ENCODE peak calls at places on chromosomes 1 and 21, in nine cellular contexts. J is HT1080; Z is amniotic epithelial cell; X is pancreas; W is hepatic stellate cell; G is neural progenitor cell; M is iris pigment epithelial cell; B is cardiac fibroblast; I is CD8-positive, alpha-beta T cell. N is an unnamed sample.

GRCh38 chr21:38813143-38813542 is 7.4 kb downstream of the ETS2 start:
- DNase-seq in J (no peak), Z (no peak), X (no peak), W (no peak), G (no peak), M (no peak), B (no peak), I (no peak), N (no peak)

GRCh38 chr1:12477936-12478611 is 139.9 kb downstream of the DHRS3 start:
- DNase-seq in J (peak), Z (peak), X (peak), W (peak), G (peak), M (peak), B (peak), I (peak), N (peak)

GRCh38 chr1:231724876-231725647 is 98.5 kb downstream of the DISC1 start:
- DNase-seq in J (peak), Z (peak), X (no peak), W (peak), G (peak), M (peak), B (peak), I (no peak), N (peak)

GRCh38 chr21:34936874-34937563 is 112.1 kb downstream of the RUNX1 start:
- DNase-seq in J (peak), Z (no peak), X (no peak), W (no peak), G (no peak), M (no peak), B (peak), I (no peak), N (no peak)

GRCh38 chr1:10530756-10531155 is 56.0 kb downstream of the PEX14 start:
- DNase-seq in J (peak), Z (peak), X (no peak), W (no peak), G (no peak), M (peak), B (peak), I (no peak), N (peak)

GRCh38 chr1:204384636-204385354 is 25.1 kb upstream of the PLEKHA6 start:
- DNase-seq in J (peak), Z (peak), X (peak), W (peak), G (no peak), M (no peak), B (peak), I (no peak), N (peak)

GRCh38 chr1:177442580-177442979 is 271.8 kb downstream of the BRINP2 start:
- DNase-seq in J (no peak), Z (no peak), X (no peak), W (no peak), G (no peak), M (no peak), B (no peak), I (no peak), N (no peak)

GRCh38 chr1:84164567-84165021 is 20.5 kb downstream of the PRKACB start:
- DNase-seq in J (no peak), Z (no peak), X (no peak), W (no peak), G (no peak), M (no peak), B (peak), I (no peak), N (peak)

GRCh38 chr1:214316597-214316996 is 35.6 kb downstream of the SMYD2 start:
- DNase-seq in J (no peak), Z (no peak), X (no peak), W (no peak), G (peak), M (peak), B (peak), I (no peak), N (peak)

GRCh38 chr1:178465011-178465410 is 31.8 kb downstream of the CLEC20A start:
- DNase-seq in J (peak), Z (peak), X (no peak), W (no peak), G (no peak), M (peak), B (peak), I (no peak), N (peak)

GRCh38 chr1:25875154-25875855 is at the start of gene PAQR7:
- DNase-seq in J (peak), Z (peak), X (peak), W (peak), G (peak), M (peak), B (peak), I (peak), N (peak)

GRCh38 chr1:39625462-39626273 is 13.8 kb downstream of the HEYL start:
- DNase-seq in J (no peak), Z (peak), X (peak), W (peak), G (no peak), M (peak), B (peak), I (no peak), N (peak)

GRCh38 chr1:182120411-182121258 is 59.1 kb upstream of the ZNF648 start:
- DNase-seq in J (peak), Z (no peak), X (peak), W (no peak), G (no peak), M (peak), B (peak), I (no peak), N (no peak)

GRCh38 chr1:67604778-67605177 is 80.2 kb upstream of the GADD45A start:
- DNase-seq in J (no peak), Z (no peak), X (no peak), W (no peak), G (peak), M (no peak), B (no peak), I (no peak), N (no peak)

GRCh38 chr21:39175154-39175553 is 8.1 kb downstream of the PSMG1 start:
- DNase-seq in J (no peak), Z (peak), X (no peak), W (no peak), G (no peak), M (no peak), B (peak), I (no peak), N (peak)

GRCh38 chr1:20400341-20401177 is 85.5 kb downstream of the CAMK2N1 start:
- DNase-seq in J (no peak), Z (no peak), X (no peak), W (no peak), G (peak), M (no peak), B (no peak), I (no peak), N (no peak)

GRCh38 chr1:216830836-216831235 is 107.6 kb upstream of the ESRRG start:
- DNase-seq in J (no peak), Z (no peak), X (no peak), W (no peak), G (no peak), M (no peak), B (no peak), I (no peak), N (no peak)

GRCh38 chr1:235821361-235821981 is 45.2 kb downstream of the LYST start:
- DNase-seq in J (no peak), Z (peak), X (no peak), W (peak), G (no peak), M (peak), B (peak), I (no peak), N (peak)

GRCh38 chr1:180229483-180230415 is at the start of gene LHX4:
- DNase-seq in J (peak), Z (peak), X (peak), W (peak), G (peak), M (no peak), B (no peak), I (no peak), N (peak)

GRCh38 chr1:239555350-239555749 is 169.0 kb downstream of the CHRM3 start:
- DNase-seq in J (no peak), Z (no peak), X (no peak), W (no peak), G (peak), M (no peak), B (no peak), I (no peak), N (no peak)

GRCh38 chr1:245475116-245475515 is 320.3 kb downstream of the KIF26B start:
- DNase-seq in J (peak), Z (peak), X (no peak), W (peak), G (no peak), M (peak), B (peak), I (no peak), N (no peak)

GRCh38 chr1:55089683-55090082 is 50.3 kb downstream of the PCSK9 start:
- DNase-seq in J (no peak), Z (peak), X (no peak), W (no peak), G (no peak), M (peak), B (no peak), I (no peak), N (no peak)

GRCh38 chr1:58855351-58856165 is 71.7 kb upstream of the JUN start:
- DNase-seq in J (peak), Z (peak), X (no peak), W (no peak), G (no peak), M (no peak), B (peak), I (no peak), N (no peak)

GRCh38 chr1:12150456-12151200 is 16.2 kb upstream of the TNFRSF1B start:
- DNase-seq in J (no peak), Z (peak), X (no peak), W (no peak), G (no peak), M (peak), B (no peak), I (peak), N (no peak)

GRCh38 chr1:90402893-90403849 is 313.9 kb downstream of the BARHL2 start:
- DNase-seq in J (peak), Z (peak), X (no peak), W (no peak), G (peak), M (peak), B (peak), I (no peak), N (peak)

GRCh38 chr21:46253610-46254124 is 25.1 kb upstream of the LSS start:
- DNase-seq in J (no peak), Z (peak), X (no peak), W (no peak), G (no peak), M (peak), B (peak), I (no peak), N (no peak)

GRCh38 chr1:177567393-177567792 is 396.6 kb downstream of the BRINP2 start:
- DNase-seq in J (peak), Z (no peak), X (no peak), W (peak), G (peak), M (peak), B (peak), I (no peak), N (peak)

GRCh38 chr1:100762461-100762860 is 42.9 kb downstream of the VCAM1 start:
- DNase-seq in J (no peak), Z (no peak), X (no peak), W (no peak), G (no peak), M (no peak), B (no peak), I (no peak), N (no peak)

GRCh38 chr1:221294244-221294643 is 415.0 kb downstream of the HLX start:
- DNase-seq in J (peak), Z (peak), X (no peak), W (no peak), G (no peak), M (peak), B (peak), I (no peak), N (peak)

GRCh38 chr21:35201288-35201687 is 152.2 kb upstream of the RUNX1 start:
- DNase-seq in J (no peak), Z (no peak), X (no peak), W (no peak), G (no peak), M (no peak), B (no peak), I (no peak), N (no peak)

GRCh38 chr1:218349365-218350021 is 4.4 kb downstream of the TGFB2 start:
- DNase-seq in J (no peak), Z (no peak), X (no peak), W (no peak), G (no peak), M (no peak), B (peak), I (no peak), N (no peak)

GRCh38 chr1:26307363-26307781 is 936 bp upstream of the UBXN11 start:
- DNase-seq in J (no peak), Z (no peak), X (no peak), W (no peak), G (no peak), M (no peak), B (no peak), I (no peak), N (no peak)

GRCh38 chr1:14215151-14215550 is 383.3 kb upstream of the KAZN start:
- DNase-seq in J (no peak), Z (no peak), X (no peak), W (no peak), G (no peak), M (no peak), B (no peak), I (no peak), N (no peak)

GRCh38 chr1:220884981-220885918 is 6.0 kb downstream of the HLX start:
- DNase-seq in J (no peak), Z (no peak), X (no peak), W (no peak), G (peak), M (no peak), B (no peak), I (no peak), N (no peak)

GRCh38 chr1:19835573-19835972 is 20.5 kb upstream of the RNF186 start:
- DNase-seq in J (no peak), Z (peak), X (no peak), W (no peak), G (no peak), M (no peak), B (no peak), I (no peak), N (peak)

GRCh38 chr1:85463666-85464496 is 1.1 kb downstream of the DDAH1 start:
- DNase-seq in J (peak), Z (peak), X (no peak), W (peak), G (peak), M (peak), B (peak), I (no peak), N (peak)

GRCh38 chr1:27318137-27318536 is 3.8 kb upstream of the TMEM222 start:
- DNase-seq in J (no peak), Z (no peak), X (no peak), W (no peak), G (no peak), M (no peak), B (no peak), I (no peak), N (no peak)

GRCh38 chr1:92877081-92877711 is 45.4 kb downstream of the RPL5 start:
- DNase-seq in J (no peak), Z (no peak), X (no peak), W (no peak), G (peak), M (no peak), B (no peak), I (no peak), N (no peak)

GRCh38 chr1:154877370-154877974 is 7.4 kb upstream of the KCNN3 start:
- DNase-seq in J (no peak), Z (peak), X (peak), W (no peak), G (no peak), M (peak), B (peak), I (no peak), N (peak)

N was measured in HCEC 1CT.